ENCODE peak calls at places on chromosomes 3 and 15, in eight cellular contexts. V, U, A, I, S, L, Z and F are unnamed samples. For H3K4me1, the result is how much of the 10 kb centered on the place peaks cover.

GRCh38 chr3:150370129-150370602 is 37.9 kb upstream of the TSC22D2 start:
- DNase-seq in I (peak), S (no peak), V (peak), A (peak), U (peak), Z (peak), L (peak), F (peak)

GRCh38 chr15:36331531-36332275 is 247.7 kb upstream of the CDIN1 start:
- DNase-seq in V (peak), Z (no peak), I (no peak), S (no peak), U (no peak), L (no peak), A (no peak), F (no peak)

GRCh38 chr3:124174463-124174862 is 182.5 kb upstream of the ROPN1 start:
- DNase-seq in A (no peak), V (no peak), Z (no peak), I (no peak), S (no peak), L (no peak), U (no peak), F (no peak)

GRCh38 chr15:82698711-82699345 is 10.8 kb downstream of the AP3B2 start:
- DNase-seq in V (no peak), L (no peak), S (no peak), U (no peak), Z (no peak), A (no peak), I (no peak), F (no peak)

GRCh38 chr15:83571820-83572707 is 81.9 kb upstream of the ADAMTSL3 start:
- DNase-seq in S (no peak), V (peak), I (peak), Z (no peak), L (no peak), A (no peak), U (no peak), F (no peak)

GRCh38 chr15:101444015-101444414 is 45.5 kb downstream of the PCSK6 start:
- DNase-seq in L (no peak), I (no peak), V (no peak), U (no peak), Z (no peak), S (no peak), A (no peak), F (no peak)

GRCh38 chr15:40010681-40011080 is 28.3 kb downstream of the SRP14 start:
- DNase-seq in Z (no peak), I (peak), L (no peak), A (no peak), U (peak), S (no peak), V (peak), F (no peak)

GRCh38 chr15:40992241-40992741 is 39.0 kb downstream of the CHAC1 start:
- DNase-seq in A (no peak), Z (no peak), L (no peak), I (peak), V (peak), S (no peak), U (no peak), F (no peak)

GRCh38 chr3:123353852-123354238 is 95.0 kb downstream of the ADCY5 start:
- DNase-seq in U (no peak), S (no peak), A (no peak), Z (no peak), I (peak), V (no peak), L (no peak), F (no peak)

GRCh38 chr3:97815149-97815917 is 6.5 kb upstream of the CRYBG3 start:
- DNase-seq in L (no peak), S (peak), A (no peak), I (peak), Z (no peak), U (peak), V (peak), F (no peak)

GRCh38 chr3:48088056-48088748 is 72.0 kb upstream of the MAP4 start:
- DNase-seq in I (no peak), S (peak), U (no peak), V (peak), A (peak), L (no peak), Z (no peak), F (peak)

GRCh38 chr3:99920530-99921376 is 103.1 kb downstream of the CMSS1 start:
- DNase-seq in U (peak), S (no peak), L (peak), Z (no peak), V (peak), I (peak), A (peak), F (peak)
- H3K27ac ChIP-seq in U (no peak), S (no peak), L (peak), Z (no peak), V (no peak), I (peak), A (peak), F (peak)

DNA sequence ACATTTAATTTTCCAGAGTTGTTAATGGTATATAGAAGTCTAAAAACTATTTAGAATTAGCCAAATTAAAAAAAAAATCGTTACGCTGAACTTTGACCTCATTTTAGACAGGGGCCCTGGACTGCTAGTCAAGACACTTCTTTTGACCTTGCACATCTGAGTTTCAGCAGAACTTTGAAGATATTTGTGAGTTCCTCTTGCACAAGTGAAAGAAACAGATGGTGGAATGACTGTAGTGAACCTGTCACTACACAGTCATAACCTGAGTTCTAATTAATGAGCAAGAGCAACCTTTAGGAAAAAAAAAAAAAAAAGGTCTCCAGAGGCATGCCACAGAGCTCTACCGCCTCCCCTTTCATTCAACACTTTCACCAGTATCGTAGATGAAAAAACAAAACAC is 5.3 kb downstream of the MYO5C start:
- DNase-seq in S (no peak), L (no peak), Z (no peak), U (no peak), A (no peak), I (no peak), V (no peak), F (no peak)
- H3K4me1 ChIP-seq in S (under half), L (half or more), Z (under half), U (under half), A (under half), I (under half), V (under half), F (under half)

GRCh38 chr3:101963902-101964362 is 114.6 kb downstream of the NFKBIZ start:
- DNase-seq in Z (no peak), S (no peak), L (no peak), V (peak), A (no peak), I (peak), U (peak), F (no peak)
- H3K9ac ChIP-seq in Z (no peak), S (no peak), L (no peak), V (no peak), A (no peak), I (no peak), U (no peak), F (no peak)

GRCh38 chr3:67656614-67657013 is 2.2 kb upstream of the SUCLG2 start:
- DNase-seq in V (no peak), L (no peak), S (no peak), U (no peak), Z (no peak), A (no peak), I (no peak), F (no peak)

GRCh38 chr3:67655364-67656121 is 1.1 kb upstream of the SUCLG2 start:
- DNase-seq in U (no peak), S (peak), Z (no peak), L (peak), I (no peak), V (peak), A (no peak), F (peak)

GRCh38 chr3:67653425-67654098 is 850 bp downstream of the SUCLG2 start:
- DNase-seq in A (no peak), U (no peak), V (peak), S (no peak), L (peak), I (peak), Z (no peak), F (no peak)

GRCh38 chr3:67654832-67655152 is 380 bp upstream of the SUCLG2 start:
- DNase-seq in I (no peak), U (no peak), A (no peak), Z (no peak), S (no peak), V (no peak), L (no peak), F (no peak)

GRCh38 chr3:67654099-67654831 is at the start of gene SUCLG2:
- DNase-seq in Z (peak), U (peak), L (peak), A (peak), I (peak), V (peak), S (peak), F (peak)
- H3K27ac ChIP-seq in Z (peak), U (peak), L (peak), A (no peak), I (peak), V (peak), S (peak), F (peak)

GRCh38 chr3:99515891-99516290 is 122.5 kb upstream of the COL8A1 start:
- DNase-seq in V (no peak), L (no peak), I (no peak), A (no peak), U (no peak), Z (no peak), S (no peak), F (no peak)

GRCh38 chr3:99522147-99522546 is 116.2 kb upstream of the COL8A1 start:
- DNase-seq in Z (no peak), U (no peak), V (no peak), I (no peak), L (no peak), S (no peak), A (no peak), F (no peak)

GRCh38 chr3:99523446-99523845 is 114.9 kb upstream of the COL8A1 start:
- DNase-seq in I (no peak), Z (no peak), V (no peak), A (no peak), L (no peak), S (no peak), U (no peak), F (no peak)

GRCh38 chr3:99520511-99520910 is 117.9 kb upstream of the COL8A1 start:
- DNase-seq in V (no peak), L (no peak), A (no peak), S (no peak), U (no peak), I (no peak), Z (no peak), F (no peak)
- H3K4me1 ChIP-seq in V (under half), L (under half), A (under half), S (under half), U (under half), I (under half), Z (under half), F (under half)